ENCODE peak calls at places on chromosomes 11 and 22, in nine cellular contexts. D is epithelial cell of proximal tubule, X is cardiac fibroblast, T is colonic mucosa, A is upper lobe of right lung, P is breast epithelium, Z is PC-9, R is WTC11, H is BE2C. J is an unnamed sample.

GRCh38 chr11:134700101-134700640 is 288.1 kb upstream of the B3GAT1 start:
- DNase-seq in D (no peak), X (no peak), T (no peak), A (no peak), P (no peak), Z (no peak), R (no peak), H (no peak), J (no peak)

GRCh38 chr11:87180743-87181142 is 143.0 kb downstream of the TMEM135 start:
- DNase-seq in D (no peak), X (peak), T (no peak), A (no peak), P (no peak), Z (no peak), R (no peak), H (no peak), J (no peak)

GRCh38 chr22:17913705-17914282 is 110.6 kb downstream of the MICAL3 start:
- DNase-seq in D (no peak), X (no peak), T (no peak), A (no peak), P (no peak), Z (no peak), R (no peak), H (no peak), J (no peak)

GRCh38 chr11:71251761-71252433 is 480 bp downstream of the SHANK2 start:
- DNase-seq in D (no peak), X (peak), T (peak), A (peak), P (no peak), Z (no peak), R (peak), H (peak), J (peak)

GRCh38 chr11:67410369-67410831 is 5.1 kb upstream of the CARNS1 start:
- DNase-seq in D (no peak), X (no peak), T (no peak), A (no peak), P (no peak), Z (no peak), R (no peak), H (no peak), J (no peak)

GRCh38 chr22:25482868-25483639 is 81.4 kb upstream of the GRK3 start:
- DNase-seq in D (no peak), X (no peak), T (no peak), A (no peak), P (peak), Z (no peak), R (no peak), H (no peak), J (no peak)

GRCh38 chr22:24138649-24139420 is 42.5 kb upstream of the SUSD2 start:
- DNase-seq in D (no peak), X (no peak), T (no peak), A (no peak), P (no peak), Z (peak), R (no peak), H (no peak), J (no peak)

GRCh38 chr11:14369598-14369997 is 10.6 kb upstream of the RRAS2 start:
- DNase-seq in D (no peak), X (no peak), T (no peak), A (no peak), P (no peak), Z (no peak), R (no peak), H (no peak), J (no peak)

GRCh38 chr11:118084656-118085055 is 2.1 kb downstream of the SMIM35 start:
- DNase-seq in D (no peak), X (no peak), T (no peak), A (no peak), P (no peak), Z (no peak), R (no peak), H (no peak), J (no peak)

GRCh38 chr11:93478841-93479240 is 64.3 kb downstream of the SMCO4 start:
- DNase-seq in D (no peak), X (no peak), T (no peak), A (no peak), P (no peak), Z (no peak), R (no peak), H (no peak), J (no peak)

GRCh38 chr22:39567135-39567946 is 3.2 kb upstream of the CACNA1I start:
- DNase-seq in D (no peak), X (no peak), T (no peak), A (no peak), P (no peak), Z (no peak), R (no peak), H (no peak), J (no peak)

GRCh38 chr11:50174189-50174588 is 141.5 kb downstream of the OR4C45 start:
- DNase-seq in D (no peak), X (peak), T (no peak), A (no peak), P (no peak), Z (no peak), R (no peak), H (no peak), J (no peak)

GRCh38 chr11:26994579-26995210 is 783 bp downstream of the FIBIN start:
- DNase-seq in D (no peak), X (no peak), T (no peak), A (peak), P (no peak), Z (no peak), R (peak), H (no peak), J (peak)

GRCh38 chr22:48886604-48887393 is 940.9 kb downstream of the BRD1 start:
- DNase-seq in D (no peak), X (no peak), T (no peak), A (peak), P (no peak), Z (no peak), R (no peak), H (no peak), J (no peak)

GRCh38 chr11:120244476-120244875 is 4.5 kb downstream of the POU2F3 start:
- DNase-seq in D (no peak), X (peak), T (no peak), A (no peak), P (no peak), Z (no peak), R (no peak), H (no peak), J (no peak)

GRCh38 chr11:61091373-61092279 is 10.7 kb upstream of the CD5 start:
- DNase-seq in D (no peak), X (peak), T (no peak), A (no peak), P (no peak), Z (no peak), R (no peak), H (no peak), J (no peak)

GRCh38 chr11:42345933-42346332 is 886.5 kb upstream of the LRRC4C start:
- DNase-seq in D (no peak), X (no peak), T (no peak), A (no peak), P (no peak), Z (no peak), R (no peak), H (no peak), J (no peak)

GRCh38 chr11:73313652-73314051 is 5.6 kb downstream of the ARHGEF17 start:
- DNase-seq in D (no peak), X (no peak), T (no peak), A (no peak), P (no peak), Z (no peak), R (no peak), H (no peak), J (no peak)

DNA sequence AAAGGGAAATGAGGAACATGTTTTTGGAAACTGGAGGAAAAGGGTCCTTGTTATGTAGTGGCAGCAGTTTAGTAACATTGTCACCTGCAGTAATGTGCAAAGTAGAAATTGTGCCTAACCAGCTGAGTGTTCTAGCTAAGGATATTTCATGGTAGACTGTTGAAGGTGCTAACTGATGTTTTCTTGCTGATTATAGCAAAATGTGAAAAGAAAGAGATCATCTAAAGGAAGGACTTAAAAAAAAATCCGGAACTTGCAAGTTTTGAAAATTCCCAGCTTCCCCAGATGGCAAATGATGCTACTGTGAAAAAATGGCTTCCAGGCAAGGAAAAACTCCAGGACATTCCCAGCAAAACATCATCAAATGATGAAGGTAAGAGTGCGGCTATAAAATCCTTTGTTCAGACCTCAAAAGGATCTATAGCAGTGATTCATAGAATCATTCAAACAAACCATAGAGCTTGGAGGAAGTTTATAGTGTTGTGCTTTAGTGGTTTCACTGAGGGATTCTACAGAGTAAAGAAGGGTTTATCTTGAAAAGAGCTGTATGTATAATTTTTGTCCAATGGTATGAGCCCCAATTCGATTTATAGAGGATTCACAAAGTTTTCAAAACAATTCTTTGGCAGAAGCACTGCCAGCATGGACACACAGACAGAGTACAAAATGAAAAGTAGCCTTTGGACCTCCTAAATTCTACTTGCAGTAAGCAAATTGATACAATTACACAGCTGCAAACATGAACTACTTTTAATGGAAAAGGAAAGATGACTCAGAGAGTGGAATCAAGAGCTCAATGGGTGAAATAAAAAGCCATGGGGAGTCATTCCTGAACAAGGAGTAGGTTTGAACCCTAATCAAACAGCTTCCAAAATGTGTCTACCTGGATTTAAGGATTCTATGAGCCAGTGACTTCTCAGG is 4.3 kb upstream of the TRIM44 start:
- DNase-seq in D (no peak), X (no peak), T (no peak), A (no peak), P (no peak), Z (no peak), R (no peak), H (no peak), J (no peak)
- TF ChIP-seq CTCF in D (no peak), X (no peak), T (no peak), A (no peak), P (no peak), Z (no peak), R (no peak), H (no peak), J (no peak)

DNA sequence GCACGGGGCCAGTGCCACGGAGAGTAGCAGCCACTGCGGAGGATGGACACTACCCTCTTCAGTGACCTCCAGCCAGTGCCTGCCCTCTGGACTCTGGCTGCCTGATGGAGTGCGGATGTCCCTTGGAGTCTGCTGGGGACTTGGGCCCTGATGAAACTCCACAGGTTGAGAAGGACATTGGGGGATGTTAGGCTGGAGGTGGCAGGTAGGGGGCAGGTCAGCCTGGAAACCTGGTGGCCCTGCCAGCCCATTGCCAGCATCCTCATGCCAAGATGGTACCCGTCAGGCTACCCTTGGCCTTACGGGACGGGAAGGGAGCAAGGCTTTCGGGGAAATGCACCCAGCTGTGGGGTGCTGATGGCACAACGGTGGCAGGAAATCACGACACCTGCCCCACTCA is 4.0 kb downstream of the CABP7 start:
- DNase-seq in D (no peak), X (no peak), T (no peak), A (no peak), P (no peak), Z (no peak), R (no peak), H (no peak), J (no peak)
- TF ChIP-seq CTCF in D (no peak), X (no peak), T (no peak), A (no peak), P (no peak), Z (no peak), R (no peak), H (peak), J (no peak)

GRCh38 chr11:399731-400211 is 5.8 kb downstream of the PKP3 start:
- DNase-seq in D (no peak), X (no peak), T (no peak), A (no peak), P (no peak), Z (no peak), R (no peak), H (no peak), J (no peak)

GRCh38 chr11:396948-397548 is 3.0 kb downstream of the PKP3 start:
- DNase-seq in D (no peak), X (peak), T (peak), A (no peak), P (no peak), Z (no peak), R (no peak), H (peak), J (no peak)

GRCh38 chr11:400241-400729 is 6.3 kb downstream of the PKP3 start:
- DNase-seq in D (no peak), X (no peak), T (no peak), A (no peak), P (no peak), Z (no peak), R (peak), H (no peak), J (no peak)

GRCh38 chr11:396511-396947 is 2.5 kb downstream of the PKP3 start:
- DNase-seq in D (no peak), X (no peak), T (peak), A (no peak), P (no peak), Z (no peak), R (peak), H (no peak), J (no peak)

GRCh38 chr11:398826-399225 is 4.8 kb downstream of the PKP3 start:
- DNase-seq in D (no peak), X (peak), T (no peak), A (no peak), P (no peak), Z (no peak), R (no peak), H (no peak), J (no peak)
- TF ChIP-seq CTCF in D (no peak), X (no peak), T (no peak), A (no peak), P (no peak), Z (no peak), R (no peak), H (no peak), J (no peak)

DNA sequence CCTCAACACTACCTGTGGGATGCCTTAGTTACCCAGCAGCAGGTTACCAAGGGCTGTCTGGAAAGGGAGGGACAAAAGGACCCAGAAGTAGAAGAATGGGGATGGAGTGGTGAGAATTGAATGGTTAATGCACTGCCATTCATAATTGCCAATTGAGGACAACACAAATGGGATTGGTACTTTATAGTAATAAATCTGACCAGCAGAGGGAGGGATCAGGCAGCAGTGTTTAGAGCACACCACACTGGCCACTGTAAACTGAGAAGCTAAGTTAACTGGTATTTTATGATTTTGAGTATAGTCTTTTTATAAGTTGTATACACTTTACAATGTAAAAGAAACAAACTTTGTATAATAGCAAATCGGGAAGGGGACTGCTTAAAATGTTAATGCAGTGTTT is 10.7 kb downstream of the TBRG1 start:
- DNase-seq in D (no peak), X (peak), T (no peak), A (no peak), P (no peak), Z (no peak), R (no peak), H (no peak), J (no peak)
- TF ChIP-seq CTCF in D (peak), X (peak), T (no peak), A (no peak), P (no peak), Z (peak), R (no peak), H (peak), J (no peak)

DNA sequence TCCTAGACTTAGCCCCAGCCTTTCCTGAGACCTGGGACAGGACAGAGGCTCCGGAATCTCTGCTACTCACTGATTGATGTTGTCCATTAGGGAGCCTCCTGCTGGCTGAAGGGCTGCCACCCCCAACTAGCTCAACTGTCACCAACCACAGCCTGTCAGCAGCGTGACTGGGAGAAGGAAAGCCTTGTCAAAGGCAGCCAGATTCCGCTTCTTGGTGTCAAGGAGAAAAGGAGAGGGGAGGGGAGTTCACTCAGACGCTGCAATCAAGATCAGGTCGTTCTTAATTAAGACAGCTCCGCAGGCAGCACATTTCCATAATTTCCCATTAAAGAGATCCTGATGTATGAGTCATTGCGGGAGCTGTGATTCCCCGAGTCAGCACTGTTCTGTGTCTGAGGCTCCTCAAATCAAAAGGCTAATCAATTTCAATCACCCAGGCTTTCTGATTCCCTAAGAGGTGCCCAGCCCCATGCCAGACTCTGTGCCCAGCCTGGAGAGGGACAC is 152.8 kb upstream of the ZBED5 start:
- DNase-seq in D (peak), X (peak), T (peak), A (no peak), P (no peak), Z (no peak), R (peak), H (peak), J (peak)
- TF ChIP-seq CTCF in D (peak), X (peak), T (no peak), A (peak), P (no peak), Z (no peak), R (no peak), H (peak), J (peak)

GRCh38 chr11:59668188-59668949 is 468 bp downstream of the PATL1 start:
- DNase-seq in D (no peak), X (peak), T (peak), A (peak), P (peak), Z (peak), R (peak), H (peak), J (peak)
- TF ChIP-seq CTCF in D (no peak), X (peak), T (no peak), A (peak), P (peak), Z (peak), R (no peak), H (no peak), J (no peak)

GRCh38 chr22:37544955-37545702 is 15.2 kb upstream of the CDC42EP1 start:
- DNase-seq in D (no peak), X (peak), T (peak), A (peak), P (peak), Z (peak), R (peak), H (peak), J (peak)

GRCh38 chr22:37545703-37546435 is 14.4 kb upstream of the CDC42EP1 start:
- DNase-seq in D (no peak), X (peak), T (peak), A (peak), P (peak), Z (no peak), R (peak), H (no peak), J (peak)

GRCh38 chr22:37549704-37550059 is 10.6 kb upstream of the CDC42EP1 start:
- DNase-seq in D (no peak), X (peak), T (no peak), A (peak), P (peak), Z (peak), R (no peak), H (no peak), J (peak)

GRCh38 chr22:37547249-37547741 is 13.0 kb upstream of the CDC42EP1 start:
- DNase-seq in D (no peak), X (no peak), T (no peak), A (no peak), P (no peak), Z (no peak), R (no peak), H (no peak), J (no peak)

GRCh38 chr22:37546436-37547248 is 13.6 kb upstream of the CDC42EP1 start:
- DNase-seq in D (no peak), X (peak), T (peak), A (peak), P (no peak), Z (peak), R (peak), H (no peak), J (no peak)
- TF ChIP-seq CTCF in D (no peak), X (peak), T (no peak), A (peak), P (peak), Z (no peak), R (no peak), H (no peak), J (no peak)

J was measured in Calu3.